ENCODE peak calls at places on chromosomes 16 and 17, in six cellular contexts. U is stimulated activated CD4-positive, alpha-beta T cell treated with anti-CD3 and anti-CD28 coated beads, Interleukin-15, amount 100 ng/mL, for 1 hour; J is cerebellum; F is activated CD4-positive, CD25-positive, alpha-beta regulatory T cell; V is tibial artery; S is Kasumi-1. X is an unnamed sample.

GRCh38 chr16:879461-879861 is 78.9 kb upstream of the GNG13 start:
- DNase-seq in U (no peak), J (no peak), F (no peak), V (no peak), S (no peak), X (no peak)

GRCh38 chr16:31274831-31275816 is 15.3 kb downstream of the ITGAM start:
- DNase-seq in U (no peak), J (peak; percentile 58), F (no peak), V (no peak), S (no peak), X (no peak)

GRCh38 chr17:51372345-51373004 is 112.1 kb downstream of the UTP18 start:
- DNase-seq in U (no peak), J (no peak), F (no peak), V (peak; percentile 40), S (peak; percentile 99), X (no peak)

GRCh38 chr16:86951831-86952598 is 365.2 kb downstream of the C16orf95 start:
- DNase-seq in U (no peak), J (no peak), F (no peak), V (peak; percentile 74), S (no peak), X (no peak)

GRCh38 chr17:7141824-7142223 is 27.2 kb upstream of the ASGR2 start:
- DNase-seq in U (no peak), J (no peak), F (no peak), V (no peak), S (no peak), X (no peak)

GRCh38 chr17:17141279-17141678 is 64.9 kb downstream of the PLD6 start:
- DNase-seq in U (no peak), J (no peak), F (no peak), V (no peak), S (peak; percentile 20), X (no peak)

GRCh38 chr17:5706835-5707234 is 122.5 kb upstream of the NLRP1 start:
- DNase-seq in U (peak; percentile 21), J (peak; percentile 61), F (peak; percentile 27), V (peak; percentile 37), S (peak; percentile 13), X (peak; percentile 60)

GRCh38 chr16:3188925-3189825 is 1.2 kb downstream of the OR1F1 start:
- DNase-seq in U (no peak), J (no peak), F (no peak), V (no peak), S (peak; percentile 31), X (no peak)

GRCh38 chr17:44024271-44024663 is 9.5 kb upstream of the TMEM101 start:
- DNase-seq in U (no peak), J (peak; percentile 92), F (no peak), V (no peak), S (no peak), X (no peak)

GRCh38 chr17:81573794-81574642 is 21.9 kb upstream of the FAAP100 start:
- DNase-seq in U (no peak), J (no peak), F (no peak), V (no peak), S (no peak), X (no peak)

GRCh38 chr16:51359141-51359960 is 208.3 kb upstream of the SALL1 start:
- DNase-seq in U (no peak), J (peak; percentile 15), F (no peak), V (no peak), S (no peak), X (no peak)

GRCh38 chr17:7045492-7046126 is 1.7 kb upstream of the SLC16A11 start:
- DNase-seq in U (no peak), J (peak; percentile 75), F (peak; percentile 24), V (no peak), S (peak; percentile 56), X (no peak)